ENCODE peak calls at places on chromosomes 5 and 9, in six cellular contexts. C is left ventricle myocardium inferior, O is tibial nerve, I is thoracic aorta, K is lower lobe of right lung, P is astrocyte of the spinal cord. V is an unnamed sample.

GRCh38 chr5:143008809-143009521 is 238.8 kb downstream of the ARHGAP26 start:
- DNase-seq in K (peak), C (no peak), O (peak), I (no peak), P (peak), V (peak)

GRCh38 chr5:177553671-177554429 is 513 bp downstream of the FAM193B start:
- DNase-seq in O (no peak), P (no peak), C (peak), K (peak), I (no peak), V (no peak)

GRCh38 chr9:127981559-127982121 is 851 bp upstream of the EEIG1 start:
- DNase-seq in O (no peak), C (no peak), P (no peak), K (no peak), I (no peak), V (no peak)

GRCh38 chr5:135154197-135154596 is 120.2 kb upstream of the PITX1 start:
- DNase-seq in C (no peak), P (no peak), I (no peak), O (no peak), K (no peak), V (no peak)

GRCh38 chr5:90843443-90843842 is 284.8 kb downstream of the ADGRV1 start:
- DNase-seq in P (no peak), C (no peak), I (no peak), O (no peak), K (no peak), V (no peak)

GRCh38 chr9:18786196-18786595 is 246.8 kb downstream of the SAXO1 start:
- DNase-seq in K (no peak), O (no peak), P (no peak), I (no peak), C (no peak), V (no peak)

GRCh38 chr5:14406554-14406849 is 175.1 kb upstream of the OTULINL start:
- DNase-seq in C (no peak), O (no peak), P (peak), K (no peak), I (peak), V (no peak)

GRCh38 chr9:78365979-78366697 is 69.2 kb downstream of the PSAT1 start:
- DNase-seq in O (no peak), C (no peak), K (no peak), P (peak), I (no peak), V (no peak)

GRCh38 chr5:1105350-1106265 is 6.3 kb downstream of the SLC12A7 start:
- DNase-seq in K (no peak), C (no peak), I (no peak), O (no peak), P (no peak), V (no peak)

GRCh38 chr9:131330814-131331600 is 41.5 kb downstream of the PLPP7 start:
- DNase-seq in O (no peak), C (peak), P (no peak), K (peak), I (no peak), V (no peak)

GRCh38 chr5:78908173-78908901 is 76.8 kb downstream of the ARSB start:
- DNase-seq in O (peak), C (peak), K (peak), P (peak), I (no peak), V (peak)

GRCh38 chr9:36532353-36532752 is 40.3 kb upstream of the MELK start:
- DNase-seq in O (no peak), P (no peak), I (no peak), K (no peak), C (no peak), V (no peak)

GRCh38 chr9:69079186-69079585 is 43.6 kb downstream of the FXN start:
- DNase-seq in K (no peak), O (no peak), I (no peak), P (no peak), C (no peak), V (no peak)

GRCh38 chr5:134124289-134125194 is 10.1 kb downstream of the TCF7 start:
- DNase-seq in I (no peak), C (no peak), O (no peak), P (peak), K (no peak), V (no peak)

GRCh38 chr5:10018670-10019069 is 231.0 kb downstream of the ATPSCKMT start:
- DNase-seq in O (no peak), K (no peak), P (peak), I (no peak), C (no peak), V (no peak)

GRCh38 chr5:82334085-82334680 is 56.0 kb upstream of the RPS23 start:
- DNase-seq in K (no peak), P (no peak), C (no peak), I (no peak), O (no peak), V (no peak)

GRCh38 chr5:150356575-150357284 is 767 bp upstream of the TCOF1 start:
- DNase-seq in K (no peak), O (no peak), I (no peak), C (no peak), P (peak), V (no peak)
- H3K4me3 ChIP-seq in K (peak), O (peak), I (peak), C (peak), P (peak), V (peak)

DNA sequence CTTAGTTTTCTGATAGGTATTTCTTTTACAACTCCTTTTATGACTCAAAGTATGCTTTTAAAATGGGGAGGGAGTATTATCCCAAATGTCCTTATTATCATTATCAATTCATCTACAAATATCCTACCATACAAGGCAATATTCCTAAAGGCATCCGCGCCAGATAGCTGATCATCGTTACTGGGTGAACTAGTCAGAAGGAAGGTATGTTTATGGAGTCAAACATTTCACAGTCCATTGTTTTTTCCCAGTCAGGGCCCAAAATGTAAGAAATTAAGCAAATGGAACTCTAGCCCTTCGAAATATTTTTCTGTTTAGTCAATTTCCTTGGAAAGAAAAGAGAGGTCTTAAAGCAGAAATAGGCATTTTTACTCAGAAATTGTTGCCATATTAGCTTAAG is 188.5 kb upstream of the CCNG1 start:
- DNase-seq in I (no peak), O (no peak), P (peak), K (no peak), C (no peak), V (no peak)
- H3K4me3 ChIP-seq in I (no peak), O (no peak), P (no peak), K (no peak), C (no peak), V (no peak)

GRCh38 chr9:86280580-86280979 is 1.8 kb downstream of the ISCA1 start:
- DNase-seq in K (peak), P (no peak), I (no peak), O (no peak), C (no peak), V (no peak)
- H3K4me3 ChIP-seq in K (no peak), P (no peak), I (no peak), O (no peak), C (peak), V (no peak)

DNA sequence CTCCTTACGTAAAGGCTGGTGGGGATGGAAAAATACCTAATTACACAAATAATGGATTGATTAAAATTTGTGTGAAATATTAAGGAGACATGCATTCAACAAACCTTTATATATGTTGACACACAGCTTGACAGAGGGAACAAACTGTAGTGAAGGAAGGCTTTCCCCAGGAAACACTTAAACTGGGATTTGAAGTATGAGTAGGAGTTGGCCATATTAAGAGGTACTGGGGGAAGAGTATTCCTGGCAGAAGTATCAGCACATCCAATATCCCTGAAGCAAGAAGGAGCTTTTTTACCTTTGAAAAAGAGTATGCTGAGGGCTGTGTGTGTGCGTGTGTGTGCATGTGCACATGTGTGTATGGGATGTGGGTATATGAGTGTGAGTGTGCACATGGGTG is 111.1 kb downstream of the PSD2 start:
- DNase-seq in I (no peak), C (no peak), O (no peak), K (no peak), P (no peak), V (no peak)
- H3K4me3 ChIP-seq in I (no peak), C (no peak), O (no peak), K (no peak), P (no peak), V (no peak)

GRCh38 chr9:27108981-27109541 is at the start of gene TEK:
- DNase-seq in C (no peak), P (no peak), O (no peak), K (no peak), I (no peak), V (no peak)
- H3K4me3 ChIP-seq in C (peak), P (peak), O (no peak), K (peak), I (peak), V (peak)

GRCh38 chr9:109767814-109768213 is 12.2 kb upstream of the PALM2AKAP2 start:
- DNase-seq in O (no peak), P (no peak), K (no peak), C (no peak), I (no peak), V (no peak)

GRCh38 chr9:109771796-109772525 is 8.0 kb upstream of the PALM2AKAP2 start:
- DNase-seq in I (no peak), K (no peak), O (no peak), C (peak), P (peak), V (no peak)

GRCh38 chr9:109767404-109767803 is 12.6 kb upstream of the PALM2AKAP2 start:
- DNase-seq in K (no peak), P (no peak), O (no peak), C (no peak), I (no peak), V (no peak)

GRCh38 chr9:109769250-109769649 is 10.7 kb upstream of the PALM2AKAP2 start:
- DNase-seq in K (no peak), O (no peak), I (no peak), P (peak), C (no peak), V (no peak)

GRCh38 chr9:109771084-109771483 is 8.9 kb upstream of the PALM2AKAP2 start:
- DNase-seq in P (peak), I (no peak), C (no peak), K (no peak), O (no peak), V (no peak)
- H3K4me3 ChIP-seq in P (no peak), I (no peak), C (no peak), K (no peak), O (no peak), V (no peak)

GRCh38 chr5:38467353-38468040 is 88.9 kb downstream of the LIFR start:
- DNase-seq in P (peak), C (peak), O (no peak), K (no peak), I (peak), V (no peak)
- H3K4me3 ChIP-seq in P (no peak), C (peak), O (no peak), K (no peak), I (peak), V (no peak)

GRCh38 chr5:67015577-67016290 is 180.9 kb downstream of the CD180 start:
- DNase-seq in I (no peak), C (no peak), O (no peak), K (no peak), P (peak), V (no peak)
- H3K4me3 ChIP-seq in I (peak), C (peak), O (peak), K (peak), P (peak), V (peak)

DNA sequence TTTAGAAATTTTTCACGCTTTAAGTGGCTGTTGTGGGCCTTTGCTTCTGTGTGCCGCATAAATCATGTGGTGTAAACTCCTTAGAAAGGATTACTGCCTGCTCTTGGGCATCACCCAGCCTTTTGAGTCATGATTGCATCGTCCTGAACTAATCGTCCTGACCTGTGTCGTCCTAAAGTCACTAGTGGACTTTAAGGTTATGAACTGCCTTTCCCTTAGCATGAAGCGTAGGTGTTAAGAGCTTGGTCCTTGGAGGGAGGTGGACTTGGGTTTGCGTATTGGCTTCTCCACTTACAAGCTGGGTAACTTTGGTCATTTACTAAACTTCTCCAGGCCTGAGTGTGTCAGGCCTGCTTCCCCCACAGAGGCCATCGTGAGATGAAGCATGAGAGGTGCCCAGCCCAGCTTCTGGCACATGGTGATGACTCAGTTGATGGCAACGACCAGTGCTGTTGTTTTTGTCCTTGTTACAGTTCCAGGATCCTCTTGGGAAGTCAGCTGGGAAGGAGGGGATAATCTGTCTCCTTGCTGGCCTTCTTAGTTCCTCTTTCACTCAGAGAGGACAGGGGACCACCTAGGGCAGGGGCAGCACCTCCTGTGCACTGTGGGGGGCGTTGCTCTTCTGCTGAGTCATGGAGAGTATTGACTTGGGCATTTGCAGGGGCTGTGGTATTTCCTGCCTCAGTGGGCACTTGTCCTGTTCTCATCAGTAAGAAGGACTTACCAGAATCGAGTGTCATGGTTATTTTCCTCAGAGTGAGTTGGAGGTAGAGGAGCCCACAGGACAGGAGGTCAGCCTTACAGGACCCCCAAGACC is 54.2 kb upstream of the NCS1 start:
- DNase-seq in O (no peak), P (peak), I (peak), C (no peak), K (no peak), V (peak)
- H3K4me3 ChIP-seq in O (no peak), P (no peak), I (no peak), C (no peak), K (no peak), V (no peak)

DNA sequence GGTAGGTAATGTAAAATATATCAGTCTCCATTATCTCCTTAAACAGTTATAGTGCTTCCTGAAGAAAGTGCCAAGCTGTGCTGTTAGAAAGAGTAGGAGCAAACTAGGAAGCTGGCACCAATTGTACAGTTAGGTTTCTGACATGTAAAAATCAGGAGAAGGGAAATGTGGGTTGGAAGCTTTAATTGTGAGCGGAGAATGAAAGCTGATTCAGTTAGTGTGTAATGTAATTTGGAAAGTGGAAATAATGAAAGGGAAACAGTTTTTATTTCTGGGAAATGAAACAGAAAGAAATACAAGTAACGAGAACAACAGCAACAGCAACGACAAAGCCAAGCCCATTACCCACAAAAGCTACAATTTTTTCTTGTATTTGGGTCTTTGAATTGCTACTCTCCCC is 48.8 kb upstream of the JAK2 start:
- DNase-seq in O (no peak), K (no peak), C (no peak), P (no peak), I (no peak), V (no peak)
- H3K4me3 ChIP-seq in O (no peak), K (peak), C (peak), P (no peak), I (peak), V (no peak)